ENCODE peak calls at places on chromosomes 1 and 21, in six cellular contexts. One of them, this sample, is unnamed.

GRCh38 chr1:116154536-116154935 is 43.3 kb downstream of the MAB21L3 start:
- DNase-seq in cardiac muscle cell: no peak
- DNase-seq in prostate gland: no peak
- DNase-seq in heart left ventricle: no peak
- DNase-seq in mammary epithelial cell: no peak
- DNase-seq in A549: no peak
- DNase-seq in this sample: no peak

GRCh38 chr1:174689524-174689923 is 241.8 kb downstream of the GPR52 start:
- DNase-seq in cardiac muscle cell: no peak
- DNase-seq in prostate gland: no peak
- DNase-seq in heart left ventricle: no peak
- DNase-seq in mammary epithelial cell: no peak
- DNase-seq in A549: no peak
- DNase-seq in this sample: no peak

GRCh38 chr1:100347009-100347966 is 5.0 kb upstream of the CDC14A start:
- DNase-seq in cardiac muscle cell: peak; percentile 56
- DNase-seq in prostate gland: no peak
- DNase-seq in heart left ventricle: no peak
- DNase-seq in mammary epithelial cell: no peak
- DNase-seq in A549: no peak
- DNase-seq in this sample: no peak

GRCh38 chr1:30422251-30422650 is 301.1 kb downstream of the MATN1 start:
- DNase-seq in cardiac muscle cell: no peak
- DNase-seq in prostate gland: no peak
- DNase-seq in heart left ventricle: no peak
- DNase-seq in mammary epithelial cell: no peak
- DNase-seq in A549: no peak
- DNase-seq in this sample: no peak

GRCh38 chr1:110630770-110631663 is 24.9 kb upstream of the KCNA2 start:
- DNase-seq in cardiac muscle cell: peak; percentile 78
- DNase-seq in prostate gland: peak; percentile 66
- DNase-seq in heart left ventricle: peak; percentile 77
- DNase-seq in mammary epithelial cell: peak; percentile 58
- DNase-seq in A549: peak; percentile 53
- DNase-seq in this sample: peak; percentile 70

GRCh38 chr1:244730153-244730933 is 77.4 kb downstream of the DESI2 start:
- DNase-seq in cardiac muscle cell: peak; percentile 73
- DNase-seq in prostate gland: no peak
- DNase-seq in heart left ventricle: peak; percentile 28
- DNase-seq in mammary epithelial cell: peak; percentile 23
- DNase-seq in A549: no peak
- DNase-seq in this sample: peak; percentile 20

GRCh38 chr1:40373323-40374283 is at the start of gene SMAP2:
- DNase-seq in cardiac muscle cell: peak; percentile 98
- DNase-seq in prostate gland: peak; percentile 95
- DNase-seq in heart left ventricle: peak; percentile 97
- DNase-seq in mammary epithelial cell: peak; percentile 95
- DNase-seq in A549: peak; percentile 92
- DNase-seq in this sample: peak; percentile 99

GRCh38 chr1:167158813-167159275 is 61.8 kb upstream of the POU2F1 start:
- DNase-seq in cardiac muscle cell: no peak
- DNase-seq in prostate gland: no peak
- DNase-seq in heart left ventricle: no peak
- DNase-seq in mammary epithelial cell: no peak
- DNase-seq in A549: no peak
- DNase-seq in this sample: no peak

GRCh38 chr1:172971241-172971640 is 79.5 kb downstream of the TNFSF18 start:
- DNase-seq in cardiac muscle cell: no peak
- DNase-seq in prostate gland: peak; percentile 64
- DNase-seq in heart left ventricle: no peak
- DNase-seq in mammary epithelial cell: peak; percentile 96
- DNase-seq in A549: no peak
- DNase-seq in this sample: peak; percentile 70
- H3K27ac ChIP-seq in cardiac muscle cell: no peak overlapping the region
- H3K27ac ChIP-seq in prostate gland: no peak overlapping the region
- H3K27ac ChIP-seq in heart left ventricle: no peak overlapping the region
- H3K27ac ChIP-seq in mammary epithelial cell: peak overlapping the region; percentile 90
- H3K27ac ChIP-seq in A549: peak overlapping the region; percentile 50
- H3K27ac ChIP-seq in this sample: no peak overlapping the region

DNA sequence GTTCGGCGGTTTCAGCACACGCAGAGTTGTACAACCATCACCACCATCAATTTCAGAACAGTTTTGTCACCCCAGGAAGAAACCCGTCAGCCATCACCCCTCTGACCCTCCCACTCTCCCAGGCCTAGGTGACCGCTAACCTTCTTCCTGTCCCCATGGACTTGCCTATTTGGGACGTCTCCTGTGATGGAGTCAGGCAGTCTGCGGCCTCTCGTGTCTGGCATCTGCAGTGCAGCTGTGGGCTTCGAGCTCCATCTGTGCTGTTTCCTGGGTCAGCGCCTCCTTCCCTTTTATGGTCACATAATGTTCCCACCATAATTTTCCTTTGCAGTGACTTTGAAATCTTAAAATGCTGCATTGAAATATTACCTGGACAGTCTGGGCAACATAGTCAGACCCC is 24.4 kb downstream of the SLC45A1 start:
- DNase-seq in cardiac muscle cell: peak; percentile 35
- DNase-seq in prostate gland: no peak
- DNase-seq in heart left ventricle: no peak
- DNase-seq in mammary epithelial cell: no peak
- DNase-seq in A549: no peak
- DNase-seq in this sample: no peak
- TF ChIP-seq CTCF in cardiac muscle cell: no peak
- TF ChIP-seq CTCF in prostate gland: no peak
- TF ChIP-seq CTCF in heart left ventricle: peak; percentile 13
- TF ChIP-seq CTCF in mammary epithelial cell: no peak
- TF ChIP-seq CTCF in A549: no peak
- TF ChIP-seq CTCF in this sample: no peak

GRCh38 chr1:214384373-214385079 is 103.6 kb downstream of the SMYD2 start:
- DNase-seq in cardiac muscle cell: no peak
- DNase-seq in prostate gland: no peak
- DNase-seq in heart left ventricle: no peak
- DNase-seq in mammary epithelial cell: no peak
- DNase-seq in A549: no peak
- DNase-seq in this sample: no peak

GRCh38 chr1:214383381-214384372 is 102.7 kb downstream of the SMYD2 start:
- DNase-seq in cardiac muscle cell: no peak
- DNase-seq in prostate gland: no peak
- DNase-seq in heart left ventricle: no peak
- DNase-seq in mammary epithelial cell: no peak
- DNase-seq in A549: no peak
- DNase-seq in this sample: no peak

GRCh38 chr1:214386333-214386732 is 105.4 kb downstream of the SMYD2 start:
- DNase-seq in cardiac muscle cell: no peak
- DNase-seq in prostate gland: no peak
- DNase-seq in heart left ventricle: no peak
- DNase-seq in mammary epithelial cell: no peak
- DNase-seq in A549: no peak
- DNase-seq in this sample: no peak

GRCh38 chr1:214385428-214385827 is 104.5 kb downstream of the SMYD2 start:
- DNase-seq in cardiac muscle cell: no peak
- DNase-seq in prostate gland: no peak
- DNase-seq in heart left ventricle: no peak
- DNase-seq in mammary epithelial cell: no peak
- DNase-seq in A549: no peak
- DNase-seq in this sample: no peak

GRCh38 chr1:214386747-214387146 is 105.8 kb downstream of the SMYD2 start:
- DNase-seq in cardiac muscle cell: peak; percentile 58
- DNase-seq in prostate gland: no peak
- DNase-seq in heart left ventricle: no peak
- DNase-seq in mammary epithelial cell: peak; percentile 75
- DNase-seq in A549: no peak
- DNase-seq in this sample: peak; percentile 39
- H3K27ac ChIP-seq in cardiac muscle cell: no peak overlapping the region
- H3K27ac ChIP-seq in prostate gland: no peak overlapping the region
- H3K27ac ChIP-seq in heart left ventricle: no peak overlapping the region
- H3K27ac ChIP-seq in mammary epithelial cell: no peak overlapping the region
- H3K27ac ChIP-seq in A549: no peak overlapping the region
- H3K27ac ChIP-seq in this sample: peak overlapping the region; percentile 53

DNA sequence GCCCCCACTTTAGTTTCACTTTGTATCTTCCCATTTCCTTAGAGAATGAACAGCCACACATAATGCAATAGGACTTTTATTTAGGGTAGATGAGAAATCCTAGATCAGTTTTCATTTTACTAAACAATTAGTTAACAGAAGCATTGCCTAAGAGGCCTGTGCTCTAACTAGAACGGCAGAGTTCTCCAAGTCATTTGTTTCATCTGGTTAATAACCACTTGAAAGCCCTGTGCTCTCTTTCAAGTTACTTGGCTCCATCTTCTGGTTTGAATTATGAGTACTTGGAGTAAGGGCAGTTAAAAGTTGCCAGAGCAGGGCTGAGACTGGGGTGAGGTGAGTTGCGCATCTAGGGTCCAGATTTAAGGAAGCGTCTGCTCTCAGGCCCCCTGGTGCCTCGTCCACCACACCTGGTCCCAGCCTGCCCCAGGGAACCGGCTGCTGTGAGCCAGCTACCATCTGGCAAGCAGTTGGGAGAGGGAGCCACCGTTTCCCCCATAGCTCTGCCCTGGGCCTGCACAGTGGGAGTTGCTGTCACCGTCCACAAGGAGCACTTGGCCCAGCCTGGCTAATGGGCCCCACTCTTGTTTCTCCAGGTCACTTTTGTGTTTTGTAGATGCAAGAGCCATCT is 18.1 kb upstream of the SLC44A3 start:
- DNase-seq in cardiac muscle cell: peak; percentile 90
- DNase-seq in prostate gland: peak; percentile 42
- DNase-seq in heart left ventricle: peak; percentile 40
- DNase-seq in mammary epithelial cell: peak; percentile 79
- DNase-seq in A549: peak; percentile 44
- DNase-seq in this sample: peak; percentile 71
- TF ChIP-seq CTCF in cardiac muscle cell: peak; percentile 58
- TF ChIP-seq CTCF in prostate gland: peak; percentile 74
- TF ChIP-seq CTCF in heart left ventricle: peak; percentile 64
- TF ChIP-seq CTCF in mammary epithelial cell: peak; percentile 68
- TF ChIP-seq CTCF in A549: peak; percentile 68
- TF ChIP-seq CTCF in this sample: peak; percentile 64

DNA sequence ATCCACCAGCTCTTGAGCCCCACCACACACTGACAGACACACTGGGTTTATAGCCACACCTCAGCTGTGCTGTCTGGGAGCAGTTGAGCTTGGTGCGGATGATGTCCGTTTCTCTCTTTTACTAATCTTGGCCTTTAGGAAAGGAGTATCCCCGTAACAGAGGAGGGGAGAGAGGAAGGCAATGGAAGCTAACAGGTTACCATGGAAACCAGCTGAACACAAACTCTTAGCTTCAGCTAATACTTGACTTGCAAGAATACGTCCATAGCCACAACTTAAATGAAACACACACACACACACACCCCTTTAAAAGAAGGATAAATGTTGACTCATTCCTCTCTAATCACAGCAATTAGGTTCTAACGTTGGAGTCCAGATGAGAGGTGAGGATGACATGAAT is 28.0 kb upstream of the LRRN2 start:
- DNase-seq in cardiac muscle cell: no peak
- DNase-seq in prostate gland: no peak
- DNase-seq in heart left ventricle: no peak
- DNase-seq in mammary epithelial cell: no peak
- DNase-seq in A549: no peak
- DNase-seq in this sample: no peak
- H3K27ac ChIP-seq in cardiac muscle cell: no peak overlapping the region
- H3K27ac ChIP-seq in prostate gland: no peak overlapping the region
- H3K27ac ChIP-seq in heart left ventricle: no peak overlapping the region
- H3K27ac ChIP-seq in mammary epithelial cell: no peak overlapping the region
- H3K27ac ChIP-seq in A549: no peak overlapping the region
- H3K27ac ChIP-seq in this sample: no peak overlapping the region

DNA sequence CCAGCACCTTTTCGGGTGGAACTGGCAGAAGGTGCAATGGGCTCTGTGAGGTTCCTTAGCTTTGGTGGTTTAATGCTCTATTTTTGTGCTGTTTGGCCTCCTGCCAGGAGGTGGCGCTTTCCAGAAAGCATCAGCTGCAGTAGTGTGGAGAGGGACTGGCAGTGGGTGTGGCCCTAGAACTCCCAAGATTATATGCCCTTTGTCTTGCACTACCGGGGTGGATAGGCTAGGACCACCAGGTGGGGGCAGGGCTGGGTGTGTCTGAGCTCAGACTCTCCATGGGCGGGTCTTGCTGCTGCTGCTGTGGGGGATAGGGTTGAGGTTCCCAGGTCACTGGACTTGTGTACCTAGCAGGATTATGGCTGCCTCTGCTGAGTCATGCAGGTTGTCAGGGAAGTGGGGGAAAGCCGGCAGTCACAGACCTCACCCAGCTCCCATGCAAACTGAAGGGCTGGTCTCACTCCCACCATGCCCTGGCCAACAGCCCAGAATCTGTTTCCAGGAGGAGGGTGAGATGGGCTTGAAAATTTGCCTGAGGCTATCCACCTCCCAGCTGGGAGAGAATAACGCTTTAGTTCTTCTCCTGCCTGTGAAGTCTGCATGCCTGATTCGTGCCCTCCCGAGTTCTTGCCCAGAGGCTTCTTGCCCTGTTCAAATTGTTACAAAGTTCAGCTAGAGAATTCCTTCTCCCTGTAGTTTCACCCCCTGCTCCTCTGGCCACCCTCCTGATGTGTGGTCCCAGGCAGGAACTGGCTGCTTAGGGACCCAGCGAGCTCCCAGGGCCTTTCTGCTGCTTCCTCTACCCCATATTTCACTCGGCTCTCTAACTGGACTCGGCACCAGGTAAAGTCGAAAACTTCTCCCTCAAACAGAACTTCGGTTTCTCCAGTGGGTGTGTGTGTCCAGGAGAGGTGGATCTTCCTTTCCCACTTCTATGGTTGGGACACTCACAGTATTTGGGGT is 76.5 kb upstream of the BTG3 start:
- DNase-seq in cardiac muscle cell: peak; percentile 76
- DNase-seq in prostate gland: peak; percentile 49
- DNase-seq in heart left ventricle: peak; percentile 44
- DNase-seq in mammary epithelial cell: peak; percentile 96
- DNase-seq in A549: no peak
- DNase-seq in this sample: peak; percentile 46
- TF ChIP-seq CTCF in cardiac muscle cell: no peak
- TF ChIP-seq CTCF in prostate gland: no peak
- TF ChIP-seq CTCF in heart left ventricle: no peak
- TF ChIP-seq CTCF in mammary epithelial cell: peak; percentile 50
- TF ChIP-seq CTCF in A549: peak; percentile 9
- TF ChIP-seq CTCF in this sample: peak; percentile 36